ENCODE peak calls at places on chromosomes 13 and 19, in nine cellular contexts. M, W, L, E, B, O, D, A and Y are unnamed samples.
A peak's percentile ranks its signal among the peaks of the same experiment; 100 is the strongest.

GRCh38 chr19:54173951-54174817 is 1.2 kb upstream of the TMC4 start:
- DNase-seq in M (no peak), W (no peak), L (no peak), E (no peak), B (no peak), O (no peak), D (no peak), A (no peak), Y (peak; percentile 83)

GRCh38 chr19:571127-571974 is 1.0 kb upstream of the BSG start:
- DNase-seq in M (no peak), W (peak; percentile 76), L (peak; percentile 27), E (peak; percentile 68), B (no peak), O (peak; percentile 76), D (peak; percentile 81), A (no peak), Y (peak; percentile 96)

GRCh38 chr19:10020851-10021250 is 7.6 kb downstream of the RDH8 start:
- DNase-seq in M (no peak), W (no peak), L (no peak), E (no peak), B (no peak), O (no peak), D (no peak), A (no peak), Y (no peak)

GRCh38 chr13:25906211-25906661 is 145.6 kb downstream of the SHISA2 start:
- DNase-seq in M (no peak), W (no peak), L (no peak), E (no peak), B (no peak), O (no peak), D (peak; percentile 50), A (no peak), Y (no peak)

GRCh38 chr13:37914781-37915391 is 45.3 kb upstream of the TRPC4 start:
- DNase-seq in M (no peak), W (no peak), L (no peak), E (no peak), B (peak; percentile 87), O (no peak), D (no peak), A (no peak), Y (no peak)

GRCh38 chr13:44848956-44849748 is 140.1 kb downstream of the NUFIP1 start:
- DNase-seq in M (peak; percentile 51), W (no peak), L (no peak), E (no peak), B (no peak), O (no peak), D (no peak), A (no peak), Y (no peak)

GRCh38 chr19:40503300-40503699 is 36.5 kb downstream of the SPTBN4 start:
- DNase-seq in M (no peak), W (no peak), L (peak; percentile 15), E (no peak), B (no peak), O (peak; percentile 39), D (peak; percentile 51), A (no peak), Y (peak; percentile 77)

GRCh38 chr19:28290963-28291657 is 921.8 kb downstream of the UQCRFS1 start:
- DNase-seq in M (no peak), W (no peak), L (no peak), E (no peak), B (no peak), O (no peak), D (no peak), A (no peak), Y (no peak)

GRCh38 chr19:55454787-55455243 is 6.6 kb downstream of the ISOC2 start:
- DNase-seq in M (no peak), W (no peak), L (no peak), E (no peak), B (no peak), O (peak; percentile 78), D (peak; percentile 58), A (no peak), Y (peak; percentile 98)

GRCh38 chr19:17105548-17105947 is 30.0 kb downstream of the MYO9B start:
- DNase-seq in M (no peak), W (no peak), L (no peak), E (no peak), B (no peak), O (no peak), D (no peak), A (no peak), Y (peak; percentile 6)

GRCh38 chr19:17103177-17103576 is 27.6 kb downstream of the MYO9B start:
- DNase-seq in M (no peak), W (no peak), L (no peak), E (peak; percentile 36), B (no peak), O (peak; percentile 58), D (peak; percentile 30), A (no peak), Y (peak; percentile 91)

GRCh38 chr19:17101686-17102628 is 26.4 kb downstream of the MYO9B start:
- DNase-seq in M (no peak), W (no peak), L (no peak), E (no peak), B (no peak), O (no peak), D (no peak), A (no peak), Y (peak; percentile 32)

GRCh38 chr19:17107546-17108452 is 32.2 kb downstream of the MYO9B start:
- DNase-seq in M (peak; percentile 95), W (peak; percentile 64), L (peak; percentile 32), E (peak; percentile 77), B (peak; percentile 90), O (peak; percentile 86), D (no peak), A (peak; percentile 94), Y (peak; percentile 99)

GRCh38 chr19:17104679-17105078 is 29.1 kb downstream of the MYO9B start:
- DNase-seq in M (no peak), W (no peak), L (no peak), E (no peak), B (no peak), O (no peak), D (no peak), A (no peak), Y (no peak)
- TF ChIP-seq CTCF in M (no peak), W (no peak), L (no peak), E (no peak), B (no peak), O (no peak), D (no peak), A (no peak), Y (no peak)

DNA sequence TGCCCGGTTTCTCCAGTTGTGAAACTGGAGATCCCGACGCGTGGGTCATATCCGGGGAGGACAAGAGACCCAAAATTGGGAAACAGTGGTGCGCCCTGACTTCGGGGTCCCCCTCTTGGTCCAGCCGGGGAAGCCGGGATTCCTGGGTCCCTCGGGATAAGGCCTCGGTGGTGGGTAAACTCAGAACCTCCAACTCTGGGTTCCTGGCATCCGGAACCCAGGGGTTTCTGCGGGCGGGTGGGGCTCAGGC is 672 bp downstream of the ZFP36 start:
- DNase-seq in M (no peak), W (peak; percentile 83), L (no peak), E (no peak), B (no peak), O (no peak), D (no peak), A (no peak), Y (no peak)
- H3K4me1 ChIP-seq in M (peaks cover under 1% of the 10 kb centered on the region), W (peaks cover 13% of the 10 kb centered on the region), L (peaks cover 25% of the 10 kb centered on the region), E (peaks cover 55% of the 10 kb centered on the region), B (peaks cover 6% of the 10 kb centered on the region), O (peaks cover 65% of the 10 kb centered on the region), D (peaks cover 68% of the 10 kb centered on the region), A (peaks cover 6% of the 10 kb centered on the region), Y (peaks cover 35% of the 10 kb centered on the region)

DNA sequence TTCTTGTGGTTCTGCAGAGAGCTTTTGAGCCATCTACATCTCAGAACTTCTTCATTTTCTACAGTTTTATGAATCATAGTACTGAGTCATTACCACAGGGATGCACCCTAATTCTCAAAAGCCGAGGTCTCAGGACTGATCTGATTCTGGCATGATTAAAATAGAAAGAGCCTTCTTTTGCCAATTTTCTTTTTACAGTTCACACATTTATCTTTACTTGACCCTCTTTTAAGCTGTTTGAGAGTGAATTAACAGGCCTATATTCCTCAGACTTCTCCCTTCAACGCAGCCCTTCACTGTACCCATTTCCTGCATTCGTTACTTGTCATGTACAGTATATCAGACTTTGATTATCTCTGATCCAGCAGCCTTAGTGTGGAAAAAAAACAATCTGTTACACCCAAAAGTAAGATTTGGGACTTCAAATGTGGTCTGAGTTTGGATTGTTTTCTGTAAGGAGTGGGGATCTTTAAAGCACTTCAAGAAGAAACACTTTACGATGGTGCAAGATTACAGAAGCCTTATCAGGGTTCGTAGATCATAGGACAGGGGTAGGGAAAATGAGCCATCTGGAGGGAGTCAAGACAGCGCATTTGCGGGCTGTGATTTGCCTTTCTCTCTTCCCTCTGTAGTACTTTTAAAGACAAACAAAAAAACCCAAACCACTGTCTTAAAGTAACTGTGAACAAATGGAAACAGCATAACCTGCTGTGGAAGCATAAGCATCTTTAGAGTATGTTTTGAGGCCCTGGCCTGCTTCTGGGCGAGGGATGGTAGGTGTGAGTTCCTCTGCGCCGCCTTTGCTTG is 15.3 kb upstream of the GPR183 start:
- DNase-seq in M (no peak), W (no peak), L (no peak), E (no peak), B (peak; percentile 61), O (no peak), D (no peak), A (no peak), Y (peak; percentile 84)
- H3K27ac ChIP-seq in M (peak overlapping the region; percentile 66), W (peak overlapping the region; percentile 10), L (no peak overlapping the region), E (peak overlapping the region; percentile 59), B (no peak overlapping the region), O (no peak overlapping the region), D (no peak overlapping the region), A (peak overlapping the region; percentile 29), Y (peak overlapping the region; percentile 89)

GRCh38 chr13:43390582-43390981 is 367.2 kb downstream of the DNAJC15 start:
- DNase-seq in M (no peak), W (no peak), L (no peak), E (no peak), B (no peak), O (no peak), D (no peak), A (no peak), Y (no peak)
- TF ChIP-seq CTCF in M (no peak), W (no peak), L (no peak), E (no peak), B (no peak), O (no peak), D (no peak), A (no peak), Y (no peak)